ENCODE peak calls at places on chromosome 6, in four cellular contexts. G, B, Q and D are unnamed samples. For H3K27me3, the result is how much of the 10 kb centered on the place peaks cover.

GRCh38 chr6:69019832-69020231 is 384.8 kb downstream of the ADGRB3 start:
- DNase-seq in G (no peak), B (no peak), Q (no peak), D (no peak)

GRCh38 chr6:138290563-138290962 is 72.3 kb upstream of the PBOV1 start:
- DNase-seq in G (no peak), B (no peak), Q (no peak), D (no peak)

GRCh38 chr6:107179004-107179403 is 63.7 kb upstream of the BEND3 start:
- DNase-seq in G (no peak), B (no peak), Q (no peak), D (no peak)

GRCh38 chr6:143361536-143362191 is 88.8 kb downstream of the ADAT2 start:
- DNase-seq in G (no peak), B (no peak), Q (no peak), D (no peak)

GRCh38 chr6:106527979-106528378 is 101.3 kb downstream of the RTN4IP1 start:
- DNase-seq in G (no peak), B (no peak), Q (no peak), D (no peak)

GRCh38 chr6:41647061-41647511 is 8.8 kb downstream of the MDFI start:
- DNase-seq in G (no peak), B (no peak), Q (no peak), D (no peak)

GRCh38 chr6:157726892-157727628 is 96.0 kb upstream of the SNX9 start:
- DNase-seq in G (no peak), B (no peak), Q (no peak), D (no peak)

GRCh38 chr6:128743974-128744765 is 138.8 kb upstream of the LAMA2 start:
- DNase-seq in G (no peak), B (no peak), Q (no peak), D (no peak)

GRCh38 chr6:113856011-113856551 is 1.1 kb upstream of the MARCKS start:
- DNase-seq in G (no peak), B (peak), Q (no peak), D (no peak)

GRCh38 chr6:100538086-100538485 is 73.4 kb upstream of the SIM1 start:
- DNase-seq in G (no peak), B (no peak), Q (no peak), D (no peak)

GRCh38 chr6:39997101-39997635 is 62.9 kb upstream of the MOCS1 start:
- DNase-seq in G (no peak), B (no peak), Q (no peak), D (no peak)

GRCh38 chr6:45692021-45692420 is 314.3 kb upstream of the SUPT3H start:
- DNase-seq in G (no peak), B (no peak), Q (no peak), D (no peak)

GRCh38 chr6:113997106-113997505 is 26.2 kb upstream of the HDAC2 start:
- DNase-seq in G (no peak), B (no peak), Q (no peak), D (no peak)

GRCh38 chr6:132792510-132792909 is 5.9 kb downstream of the SLC18B1 start:
- DNase-seq in G (no peak), B (no peak), Q (no peak), D (no peak)

GRCh38 chr6:9502991-9503761 is 911.7 kb downstream of the TFAP2A start:
- DNase-seq in G (no peak), B (peak), Q (no peak), D (no peak)

GRCh38 chr6:125806813-125807212 is 16.1 kb downstream of the NCOA7 start:
- DNase-seq in G (no peak), B (no peak), Q (no peak), D (no peak)

GRCh38 chr6:105680131-105680530 is 277.2 kb upstream of the PREP start:
- DNase-seq in G (no peak), B (no peak), Q (no peak), D (no peak)

GRCh38 chr6:132948889-132949288 is 134.5 kb downstream of the RPS12 start:
- DNase-seq in G (no peak), B (no peak), Q (no peak), D (no peak)

GRCh38 chr6:129859524-129859923 is 1.6 kb downstream of the TMEM244 start:
- DNase-seq in G (no peak), B (no peak), Q (no peak), D (no peak)

GRCh38 chr6:46655803-46656202 is 3.0 kb downstream of the SLC25A27 start:
- DNase-seq in G (no peak), B (no peak), Q (no peak), D (no peak)

GRCh38 chr6:67237276-67237675 is 1397.8 kb upstream of the ADGRB3 start:
- DNase-seq in G (no peak), B (no peak), Q (no peak), D (no peak)

GRCh38 chr6:8207869-8208191 is 105.5 kb upstream of the EEF1E1 start:
- DNase-seq in G (no peak), B (no peak), Q (no peak), D (no peak)

GRCh38 chr6:5961836-5962235 is 44.9 kb downstream of the NRN1 start:
- DNase-seq in G (no peak), B (no peak), Q (no peak), D (no peak)

GRCh38 chr6:129598244-129599187 is 111.5 kb downstream of the ARHGAP18 start:
- DNase-seq in G (no peak), B (peak), Q (no peak), D (no peak)

DNA sequence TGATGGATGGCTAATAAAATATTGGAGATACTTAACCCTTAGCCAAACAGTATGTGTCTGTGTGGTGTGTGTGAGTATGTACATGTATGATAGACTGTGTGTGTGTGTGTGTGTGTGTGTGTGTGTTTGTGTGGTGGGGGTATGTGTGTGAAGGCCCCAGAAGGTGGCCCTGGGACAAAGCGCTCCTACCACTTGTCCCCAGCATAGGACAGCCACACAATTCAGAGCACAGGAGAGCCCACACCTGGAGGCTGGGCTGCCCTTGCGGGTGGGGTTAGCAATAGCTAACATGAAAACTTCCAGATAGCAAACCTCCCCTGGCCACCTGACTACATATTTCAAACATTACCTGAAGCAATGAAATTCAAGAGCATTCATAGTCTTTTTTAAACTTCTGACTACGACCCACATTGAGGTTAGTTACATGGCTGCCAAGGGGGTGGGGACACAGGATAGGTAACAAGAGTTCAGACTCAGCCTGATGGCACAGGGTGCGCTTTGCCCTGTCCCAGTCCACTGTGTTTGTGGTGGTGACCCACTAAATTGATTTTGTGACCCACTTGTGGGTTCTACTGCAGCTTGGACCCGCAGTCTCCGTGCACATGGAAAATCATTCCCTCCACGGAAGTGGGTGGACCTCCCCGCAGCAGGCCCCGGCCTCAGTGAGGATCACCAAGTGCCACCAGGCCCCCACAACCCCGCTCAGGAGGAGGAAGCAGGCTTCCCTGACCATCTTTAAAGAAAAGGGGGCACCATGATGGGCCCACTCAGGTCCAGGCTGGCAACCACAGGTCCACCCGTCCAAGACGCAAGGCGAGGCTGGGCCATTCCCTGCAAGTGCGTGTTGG is 34.8 kb downstream of the ZC3H12D start:
- DNase-seq in G (peak), B (no peak), Q (no peak), D (no peak)
- H3K27me3 ChIP-seq in G (under half), B (under half), Q (under half), D (under half)

DNA sequence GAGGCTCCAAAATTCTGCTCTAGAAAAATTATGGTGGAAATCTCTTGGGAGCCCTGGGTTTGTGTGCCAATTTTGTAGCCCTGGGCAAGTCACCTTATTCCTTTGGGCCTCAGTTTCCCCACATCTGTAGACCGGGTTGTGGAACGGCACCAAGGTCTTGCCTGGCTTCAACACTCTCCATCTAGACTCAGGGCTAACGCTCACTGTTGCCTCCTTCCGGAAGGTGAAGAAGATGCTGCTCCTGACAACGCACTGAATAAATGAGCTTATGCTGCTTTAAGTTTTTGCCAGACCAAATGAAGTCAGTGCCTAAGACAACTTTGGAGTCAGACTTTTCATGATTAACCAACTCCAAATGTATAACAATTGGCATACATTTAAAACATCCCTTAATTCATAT is 53.1 kb downstream of the PSMG4 start:
- DNase-seq in G (no peak), B (no peak), Q (no peak), D (no peak)
- TF ChIP-seq CTCF in G (no peak), B (no peak), Q (no peak), D (no peak)

GRCh38 chr6:136823128-136823660 is 802 bp downstream of the PEX7 start:
- DNase-seq in G (no peak), B (no peak), Q (no peak), D (no peak)
- H3K27ac ChIP-seq in G (peak), B (peak), Q (peak), D (peak)

GRCh38 chr6:50713977-50714486 is 706 bp downstream of the TFAP2D start:
- DNase-seq in G (no peak), B (no peak), Q (no peak), D (no peak)
- H3K27me3 ChIP-seq in G (under half), B (under half), Q (under half), D (half or more)

DNA sequence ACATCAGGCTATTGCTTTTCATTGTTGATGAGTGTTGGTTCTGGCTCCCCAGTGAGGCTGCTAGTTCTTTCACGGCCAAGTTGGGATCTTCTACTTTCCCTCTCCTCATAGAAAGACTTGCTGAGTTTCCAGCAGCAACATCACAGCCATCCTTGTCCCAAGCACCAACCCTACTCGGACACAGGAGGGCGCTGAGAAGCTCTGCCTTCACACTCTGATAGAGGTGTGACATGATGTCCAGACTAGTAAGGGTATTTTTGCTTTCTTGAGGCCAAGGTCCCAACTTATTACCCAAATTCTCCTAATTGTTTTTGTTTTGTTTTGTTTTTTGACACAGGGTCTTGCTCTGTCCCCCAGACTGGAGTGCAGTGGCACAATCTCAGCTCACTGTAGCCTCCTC is 3.0 kb upstream of the GCM1 start:
- DNase-seq in G (no peak), B (no peak), Q (no peak), D (no peak)
- TF ChIP-seq CTCF in G (no peak), B (peak), Q (no peak), D (no peak)